ENCODE peak calls at places on chromosomes 6 and 20, in nine cellular contexts. N is HCT116, G is lower leg skin, M is Peyer's patch, V is GM12878, I is sigmoid colon, W is GM12891, E is spleen, T is uterus. Z is an unnamed sample.
A peak's percentile ranks its signal among the peaks of the same experiment; 100 is the strongest.

GRCh38 chr6:118240878-118241528 is 307.1 kb upstream of the PLN start:
- DNase-seq in T (no peak), M (no peak), N (no peak), I (no peak), E (no peak), V (no peak), G (no peak), W (no peak), Z (no peak)

GRCh38 chr6:139390447-139390846 is 16.0 kb upstream of the CITED2 start:
- DNase-seq in E (no peak), M (no peak), I (no peak), V (no peak), N (no peak), W (no peak), G (no peak), T (no peak), Z (no peak)

GRCh38 chr6:150229775-150230561 is 87.1 kb downstream of the PPP1R14C start:
- DNase-seq in M (no peak), G (no peak), N (no peak), I (no peak), T (no peak), W (no peak), E (no peak), V (no peak), Z (no peak)

GRCh38 chr6:31907158-31907813 is 5.4 kb upstream of the ZBTB12 start:
- DNase-seq in V (no peak), E (peak; percentile 21), T (peak; percentile 50), M (no peak), G (no peak), I (no peak), N (no peak), W (no peak), Z (no peak)

GRCh38 chr6:24394777-24395437 is 7.8 kb upstream of the MRS2 start:
- DNase-seq in E (no peak), W (no peak), N (no peak), T (no peak), G (no peak), V (no peak), M (no peak), I (no peak), Z (no peak)

GRCh38 chr6:18340781-18341551 is 46.2 kb upstream of the RNF144B start:
- DNase-seq in G (no peak), W (no peak), T (no peak), E (no peak), N (no peak), M (no peak), V (no peak), I (no peak), Z (no peak)

GRCh38 chr20:5061209-5061608 is 58.5 kb downstream of the PCNA start:
- DNase-seq in I (no peak), V (no peak), E (no peak), G (no peak), W (no peak), T (no peak), M (peak; percentile 56), N (peak; percentile 89), Z (no peak)

GRCh38 chr20:40654876-40655275 is 34.2 kb downstream of the MAFB start:
- DNase-seq in G (peak; percentile 92), T (no peak), W (no peak), M (no peak), I (no peak), V (no peak), N (no peak), E (no peak), Z (no peak)

GRCh38 chr6:154485784-154486183 is 24.7 kb downstream of the CNKSR3 start:
- DNase-seq in M (peak; percentile 63), G (no peak), V (no peak), E (peak; percentile 23), I (no peak), W (no peak), T (no peak), N (no peak), Z (peak; percentile 82)

GRCh38 chr6:31216208-31216898 is 45.9 kb upstream of the POU5F1 start:
- DNase-seq in G (no peak), E (no peak), M (no peak), T (no peak), N (no peak), I (no peak), W (no peak), V (no peak), Z (no peak)

GRCh38 chr20:33653900-33654596 is 8.1 kb upstream of the C20orf144 start:
- DNase-seq in G (peak; percentile 90), W (no peak), I (peak; percentile 72), E (peak; percentile 31), M (peak; percentile 94), T (peak; percentile 24), N (no peak), V (no peak), Z (no peak)

GRCh38 chr20:33655164-33655563 is 7.0 kb upstream of the C20orf144 start:
- DNase-seq in G (no peak), T (no peak), V (no peak), N (no peak), E (peak; percentile 34), M (no peak), W (no peak), I (peak; percentile 62), Z (no peak)

GRCh38 chr20:33653218-33653899 is 8.8 kb upstream of the C20orf144 start:
- DNase-seq in G (peak; percentile 88), W (peak; percentile 73), N (peak; percentile 35), V (no peak), E (peak; percentile 79), T (peak; percentile 77), M (peak; percentile 78), I (peak; percentile 85), Z (peak; percentile 75)

GRCh38 chr20:33656010-33656782 is 5.9 kb upstream of the C20orf144 start:
- DNase-seq in T (peak; percentile 18), V (no peak), W (no peak), E (peak; percentile 68), I (peak; percentile 63), G (peak; percentile 84), N (no peak), M (no peak), Z (no peak)

DNA sequence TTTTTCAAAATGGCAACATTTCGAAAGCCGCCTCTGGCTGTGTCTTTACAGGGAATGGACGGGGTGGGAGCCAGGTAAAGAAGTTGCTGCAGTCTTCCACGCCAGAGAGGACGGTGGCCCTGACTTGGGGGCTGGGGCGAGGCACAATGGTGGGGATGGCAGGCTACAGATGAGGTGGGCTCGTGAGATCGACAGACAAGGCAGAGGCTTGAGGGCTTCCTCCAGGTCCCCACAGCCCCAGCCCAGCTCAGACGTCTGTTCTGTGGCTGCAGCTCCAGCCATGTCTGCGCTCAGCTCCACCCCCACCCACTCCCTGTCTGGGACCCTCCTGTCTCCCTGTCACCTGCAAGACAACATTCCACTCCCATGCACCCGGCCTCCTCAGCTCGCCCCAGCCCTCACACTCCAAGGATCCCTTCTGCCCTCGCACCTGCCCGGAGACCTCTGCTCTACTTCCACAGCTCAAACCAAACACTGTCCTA is 7.4 kb upstream of the C20orf144 start:
- DNase-seq in V (no peak), E (peak; percentile 59), W (no peak), M (no peak), G (peak; percentile 84), N (no peak), T (no peak), I (peak; percentile 65), Z (no peak)
- TF ChIP-seq POLR2A in V (peak; percentile 32), E (no peak), W (no peak), M (no peak), G (no peak), N (no peak), T (no peak), I (no peak), Z (no peak)

GRCh38 chr20:36605309-36606170 is at the start of gene RAB5IF:
- DNase-seq in N (peak; percentile 97), I (peak; percentile 99), G (peak; percentile 100), V (peak; percentile 99), E (peak; percentile 100), W (peak; percentile 85), M (peak; percentile 99), T (peak; percentile 100), Z (peak; percentile 100)
- TF ChIP-seq POLR2A in N (peak; percentile 86), I (peak; percentile 25), G (no peak), V (peak; percentile 96), E (peak; percentile 48), W (peak; percentile 80), M (peak; percentile 97), T (peak; percentile 59), Z (peak; percentile 92)

GRCh38 chr6:1639430-1639829 is 29.7 kb downstream of the FOXC1 start:
- DNase-seq in N (no peak), V (no peak), T (no peak), W (no peak), E (no peak), M (no peak), I (peak; percentile 51), G (no peak), Z (no peak)

GRCh38 chr6:1643111-1643510 is 33.4 kb downstream of the FOXC1 start:
- DNase-seq in V (no peak), W (no peak), N (no peak), G (no peak), M (no peak), I (no peak), E (no peak), T (no peak), Z (no peak)

GRCh38 chr6:1643830-1644445 is 34.2 kb downstream of the FOXC1 start:
- DNase-seq in V (no peak), G (peak; percentile 74), N (no peak), E (no peak), T (no peak), M (no peak), I (no peak), W (no peak), Z (no peak)

GRCh38 chr6:1640476-1640875 is 30.8 kb downstream of the FOXC1 start:
- DNase-seq in W (no peak), G (no peak), E (no peak), N (no peak), I (peak; percentile 29), M (no peak), T (no peak), V (no peak), Z (no peak)

GRCh38 chr6:1641391-1641790 is 31.7 kb downstream of the FOXC1 start:
- DNase-seq in M (peak; percentile 88), N (peak; percentile 61), G (no peak), I (no peak), E (no peak), T (no peak), W (no peak), V (no peak), Z (no peak)
- TF ChIP-seq POLR2A in M (no peak), N (no peak), G (no peak), I (no peak), E (no peak), T (no peak), W (no peak), V (no peak), Z (no peak)

DNA sequence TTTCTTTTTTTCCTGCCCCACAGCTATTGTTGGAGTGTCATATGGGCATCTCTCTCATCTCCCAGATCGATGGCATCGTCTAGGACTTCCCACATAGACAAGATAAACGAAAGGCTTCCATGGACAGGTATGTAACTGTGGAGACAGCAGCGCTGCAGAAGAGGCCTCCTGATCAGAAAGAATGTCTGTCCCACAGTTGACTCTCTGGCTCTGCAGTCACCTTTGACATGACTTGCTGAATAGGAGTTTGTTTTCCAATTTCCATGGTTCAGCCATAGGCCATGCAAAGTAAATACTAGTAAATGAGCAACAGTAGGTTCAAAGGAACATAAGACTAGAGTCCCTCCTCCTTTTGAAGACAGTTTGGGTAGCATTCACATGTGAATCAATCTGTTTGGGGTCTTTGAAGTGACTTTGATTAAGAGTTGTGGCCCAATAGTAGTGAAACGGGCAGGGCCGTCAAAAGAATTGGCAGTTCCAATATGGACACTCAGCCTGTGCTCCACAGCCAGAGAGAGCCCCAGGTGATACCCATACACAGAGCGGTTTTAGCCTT is 134.7 kb upstream of the IFNGR1 start:
- DNase-seq in N (no peak), W (no peak), G (no peak), I (no peak), T (no peak), M (no peak), V (no peak), E (no peak), Z (no peak)
- TF ChIP-seq POLR2A in N (no peak), W (no peak), G (no peak), I (no peak), T (no peak), M (no peak), V (no peak), E (no peak), Z (no peak)

Z was measured in erythroblast.